ENCODE peak calls at places on chromosomes 13 and 19, in six cellular contexts. B is upper lobe of left lung, K is A549, H is HepG2, I is GM12878, M is K562. X is an unnamed sample.

GRCh38 chr13:61247149-61247936 is 168.3 kb downstream of the PCDH20 start:
- ATAC-seq in B (no peak), K (no peak), H (peak; percentile 56), I (peak; percentile 99), M (no peak), X (no peak)

GRCh38 chr13:36533806-36534205 is 101.5 kb downstream of the CCNA1 start:
- ATAC-seq in B (no peak), K (no peak), H (no peak), I (no peak), M (no peak), X (no peak)

GRCh38 chr13:32428581-32429072 is 697 bp upstream of the N4BP2L1 start:
- ATAC-seq in B (peak; percentile 56), K (no peak), H (peak; percentile 2), I (peak; percentile 42), M (no peak), X (no peak)

GRCh38 chr13:21034602-21035190 is 26.7 kb downstream of the LATS2 start:
- ATAC-seq in B (no peak), K (peak; percentile 33), H (no peak), I (peak; percentile 69), M (peak; percentile 81), X (peak; percentile 38)

GRCh38 chr13:43377955-43378354 is 354.6 kb downstream of the DNAJC15 start:
- ATAC-seq in B (no peak), K (no peak), H (no peak), I (no peak), M (no peak), X (no peak)

GRCh38 chr13:77171451-77171850 is 144.5 kb upstream of the FBXL3 start:
- ATAC-seq in B (no peak), K (no peak), H (no peak), I (no peak), M (no peak), X (no peak)

GRCh38 chr13:21079761-21080730 is 18.7 kb upstream of the LATS2 start:
- ATAC-seq in B (peak; percentile 81), K (no peak), H (peak; percentile 72), I (no peak), M (no peak), X (peak; percentile 54)

GRCh38 chr13:20175907-20176652 is 15.2 kb upstream of the GJA3 start:
- ATAC-seq in B (no peak), K (no peak), H (no peak), I (no peak), M (no peak), X (no peak)

GRCh38 chr13:45889582-45890243 is 38.2 kb upstream of the SIAH3 start:
- ATAC-seq in B (no peak), K (no peak), H (no peak), I (no peak), M (no peak), X (no peak)

GRCh38 chr19:5380215-5380919 is 39.8 kb upstream of the PTPRS start:
- ATAC-seq in B (no peak), K (no peak), H (no peak), I (no peak), M (no peak), X (no peak)

GRCh38 chr13:85509512-85509911 is 289.7 kb downstream of the SLITRK6 start:
- ATAC-seq in B (no peak), K (peak; percentile 87), H (no peak), I (no peak), M (no peak), X (no peak)

GRCh38 chr13:108276060-108276459 is 6.5 kb downstream of the TNFSF13B start:
- ATAC-seq in B (no peak), K (no peak), H (no peak), I (no peak), M (peak; percentile 67), X (peak; percentile 58)

GRCh38 chr13:93226065-93226622 is 463 bp upstream of the GPC6 start:
- ATAC-seq in B (no peak), K (no peak), H (no peak), I (no peak), M (no peak), X (no peak)

GRCh38 chr13:41706189-41706588 is 248.8 kb downstream of the RGCC start:
- ATAC-seq in B (no peak), K (no peak), H (no peak), I (peak; percentile 18), M (no peak), X (peak; percentile 53)

GRCh38 chr19:10233946-10234345 is 2.8 kb upstream of the S1PR2 start:
- ATAC-seq in B (no peak), K (no peak), H (no peak), I (no peak), M (no peak), X (no peak)

GRCh38 chr13:67123165-67123564 is 107.0 kb downstream of the PCDH9 start:
- ATAC-seq in B (no peak), K (no peak), H (no peak), I (no peak), M (peak; percentile 42), X (no peak)

GRCh38 chr13:34412817-34413365 is 529.2 kb upstream of the NBEA start:
- ATAC-seq in B (no peak), K (no peak), H (no peak), I (no peak), M (no peak), X (no peak)

GRCh38 chr13:53151692-53152421 is 123.2 kb downstream of the OLFM4 start:
- ATAC-seq in B (no peak), K (no peak), H (peak; percentile 81), I (peak; percentile 95), M (peak; percentile 82), X (no peak)

GRCh38 chr13:77988355-77988754 is 69.7 kb upstream of the EDNRB start:
- ATAC-seq in B (no peak), K (no peak), H (no peak), I (no peak), M (no peak), X (no peak)

GRCh38 chr19:5964816-5965565 is 12.9 kb downstream of the RANBP3 start:
- ATAC-seq in B (no peak), K (no peak), H (no peak), I (no peak), M (no peak), X (no peak)

GRCh38 chr13:41200126-41200525 is 5.8 kb upstream of the KBTBD7 start:
- ATAC-seq in B (no peak), K (no peak), H (no peak), I (no peak), M (no peak), X (no peak)

GRCh38 chr13:41547253-41548000 is 90.1 kb downstream of the RGCC start:
- ATAC-seq in B (no peak), K (peak; percentile 30), H (peak; percentile 91), I (no peak), M (no peak), X (peak; percentile 74)

GRCh38 chr19:8513687-8514504 is at the start of gene ZNF414:
- ATAC-seq in B (peak; percentile 95), K (peak; percentile 95), H (peak; percentile 87), I (peak; percentile 98), M (peak; percentile 94), X (peak; percentile 98)

DNA sequence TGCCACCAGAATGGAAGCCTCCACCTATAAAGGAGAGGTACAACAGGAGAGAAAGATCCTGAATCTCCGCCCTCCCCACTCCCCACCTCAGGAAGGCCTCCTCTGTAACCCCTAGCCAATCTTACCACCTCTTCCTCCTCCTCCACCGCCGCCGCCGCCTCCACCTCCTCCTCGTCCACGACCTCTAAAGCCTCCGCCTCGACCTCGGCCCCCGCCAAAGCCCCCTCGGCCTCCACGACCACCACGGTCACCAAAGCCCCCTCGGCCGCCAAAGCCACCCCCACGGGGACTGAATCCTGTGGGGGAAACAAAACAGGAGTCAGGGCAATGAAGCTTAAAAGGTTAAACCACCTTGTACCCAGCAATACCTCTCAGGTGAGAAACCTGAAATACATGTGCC is 5.7 kb downstream of the FBL start:
- ATAC-seq in B (no peak), K (no peak), H (no peak), I (no peak), M (no peak), X (no peak)
- TF ChIP-seq CTCF in B (no peak), K (no peak), H (no peak), I (no peak), M (no peak), X (no peak)

DNA sequence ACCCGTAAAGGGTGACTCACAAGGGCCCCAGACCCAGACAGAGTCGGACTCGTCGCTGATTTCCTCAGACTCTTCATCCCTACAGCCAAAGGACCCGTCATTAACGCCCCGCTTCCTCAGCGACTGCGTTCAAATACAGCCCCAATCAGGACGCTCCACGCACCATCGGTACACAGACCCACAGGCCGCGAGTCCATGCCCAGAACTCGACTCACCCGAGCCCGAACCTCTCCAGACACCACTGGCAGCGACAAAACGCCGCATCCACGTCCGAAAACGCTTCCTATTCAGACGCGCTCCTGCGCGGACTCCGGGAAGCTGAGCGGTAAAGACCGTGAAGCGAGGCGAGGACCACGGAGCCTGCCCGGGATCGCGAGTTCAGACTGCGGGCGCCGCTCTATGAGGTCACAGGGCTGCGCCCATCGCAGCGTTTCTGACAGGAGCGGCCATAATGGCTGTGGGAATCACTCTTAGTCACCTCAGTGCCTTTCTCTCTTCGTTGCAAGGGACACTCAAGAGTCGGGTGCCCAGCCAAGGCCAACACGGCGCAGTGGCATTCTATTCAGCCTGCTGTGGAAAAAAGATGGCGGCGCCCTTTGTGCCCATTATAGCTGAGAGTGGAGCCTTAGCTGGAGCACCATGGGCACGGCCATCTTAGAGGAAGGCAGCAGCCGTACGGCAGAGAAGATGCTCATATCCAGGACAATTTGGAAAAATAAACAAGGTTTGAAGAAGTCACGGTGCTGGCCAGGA is at the start of gene ZNF614:
- ATAC-seq in B (peak; percentile 98), K (peak; percentile 97), H (peak; percentile 93), I (peak; percentile 94), M (peak; percentile 98), X (peak; percentile 96)
- TF ChIP-seq EP300 in B (no peak), K (no peak), H (peak; percentile 48), I (peak; percentile 30), M (peak; percentile 31), X (no peak)

DNA sequence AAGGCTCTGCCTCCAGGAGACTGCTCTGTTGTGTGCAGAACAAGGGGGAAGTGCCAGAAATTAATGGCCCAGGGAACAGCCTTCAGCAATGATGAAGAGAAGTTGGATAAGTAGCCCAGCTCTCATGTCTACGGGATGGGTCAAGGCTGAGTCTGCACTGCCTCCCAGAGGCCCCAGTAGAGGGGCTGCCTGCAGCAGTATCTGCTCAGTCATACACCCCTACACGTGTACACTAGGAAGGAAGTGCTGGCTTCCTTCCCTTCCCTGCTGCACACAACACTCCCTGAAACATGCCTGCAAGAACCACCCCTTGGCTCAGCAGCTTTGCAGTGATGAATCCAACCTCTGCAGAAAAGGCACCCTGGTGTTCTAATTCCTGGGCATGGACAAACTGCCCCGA is 54.5 kb upstream of the URI1 start:
- ATAC-seq in B (peak; percentile 61), K (peak; percentile 45), H (peak; percentile 79), I (no peak), M (peak; percentile 95), X (no peak)
- TF ChIP-seq CTCF in B (no peak), K (no peak), H (peak; percentile 18), I (no peak), M (peak; percentile 61), X (no peak)

GRCh38 chr13:112713517-112714253 is 23.8 kb downstream of the ATP11A start:
- ATAC-seq in B (no peak), K (no peak), H (no peak), I (no peak), M (no peak), X (no peak)

GRCh38 chr13:112712451-112712881 is 22.6 kb downstream of the ATP11A start:
- ATAC-seq in B (no peak), K (no peak), H (no peak), I (peak; percentile 12), M (no peak), X (no peak)

GRCh38 chr13:112710855-112711527 is 21.2 kb downstream of the ATP11A start:
- ATAC-seq in B (no peak), K (no peak), H (no peak), I (no peak), M (no peak), X (no peak)

GRCh38 chr13:112709825-112710783 is 20.3 kb downstream of the ATP11A start:
- ATAC-seq in B (no peak), K (no peak), H (peak; percentile 4), I (no peak), M (no peak), X (no peak)

GRCh38 chr13:112711528-112712265 is 21.9 kb downstream of the ATP11A start:
- ATAC-seq in B (peak; percentile 95), K (peak; percentile 96), H (peak; percentile 91), I (peak; percentile 72), M (peak; percentile 95), X (peak; percentile 96)
- TF ChIP-seq EP300 in B (no peak), K (no peak), H (no peak), I (peak; percentile 24), M (peak; percentile 93), X (no peak)

X was measured in gastroesophageal sphincter.